ENCODE peak calls at places on chromosomes 13 and 19, in five cellular contexts. Q, V, K, U and S are unnamed samples.

GRCh38 chr13:66212511-66212910 is 1017.6 kb downstream of the PCDH9 start:
- DNase-seq in U (no peak), K (peak; percentile 9), Q (no peak), V (no peak), S (no peak)

GRCh38 chr19:590396-590745 is 690 bp downstream of the HCN2 start:
- DNase-seq in Q (no peak), K (no peak), V (no peak), U (no peak), S (no peak)

GRCh38 chr19:47450478-47450877 is 21.2 kb downstream of the SLC8A2 start:
- DNase-seq in K (no peak), Q (no peak), V (no peak), U (no peak), S (no peak)

GRCh38 chr19:16527971-16528521 is 14.2 kb downstream of the CHERP start:
- DNase-seq in Q (no peak), V (no peak), K (peak; percentile 37), U (no peak), S (no peak)

GRCh38 chr13:105758929-105759328 is 776.5 kb downstream of the EFNB2 start:
- DNase-seq in Q (no peak), V (no peak), U (no peak), K (no peak), S (no peak)

GRCh38 chr13:28494861-28495585 is at the start of gene FLT1:
- DNase-seq in V (no peak), U (peak; percentile 88), Q (no peak), K (no peak), S (no peak)

GRCh38 chr19:36973844-36974195 is 57.7 kb downstream of the ZNF568 start:
- DNase-seq in U (no peak), Q (no peak), K (no peak), V (no peak), S (no peak)

GRCh38 chr13:66984241-66984640 is 245.9 kb downstream of the PCDH9 start:
- DNase-seq in U (no peak), Q (no peak), V (no peak), K (no peak), S (no peak)

GRCh38 chr19:30065680-30066606 is 123.9 kb downstream of the URI1 start:
- DNase-seq in K (no peak), V (no peak), U (peak; percentile 40), Q (no peak), S (no peak)

GRCh38 chr19:1487576-1488281 is 2.4 kb downstream of the PCSK4 start:
- DNase-seq in V (no peak), K (no peak), U (no peak), Q (no peak), S (no peak)

GRCh38 chr13:24308488-24309020 is 826 bp upstream of the C1QTNF9 start:
- DNase-seq in K (no peak), U (no peak), Q (no peak), V (no peak), S (no peak)

GRCh38 chr13:24308068-24308445 is 1.3 kb upstream of the C1QTNF9 start:
- DNase-seq in V (no peak), U (no peak), Q (no peak), K (no peak), S (no peak)

GRCh38 chr13:24313449-24313848 is 4.1 kb downstream of the C1QTNF9 start:
- DNase-seq in Q (no peak), V (peak; percentile 12), U (no peak), K (no peak), S (no peak)
- TF ChIP-seq CTCF in Q (no peak), V (peak; percentile 47), U (no peak), K (peak; percentile 29), S (peak; percentile 23)

DNA sequence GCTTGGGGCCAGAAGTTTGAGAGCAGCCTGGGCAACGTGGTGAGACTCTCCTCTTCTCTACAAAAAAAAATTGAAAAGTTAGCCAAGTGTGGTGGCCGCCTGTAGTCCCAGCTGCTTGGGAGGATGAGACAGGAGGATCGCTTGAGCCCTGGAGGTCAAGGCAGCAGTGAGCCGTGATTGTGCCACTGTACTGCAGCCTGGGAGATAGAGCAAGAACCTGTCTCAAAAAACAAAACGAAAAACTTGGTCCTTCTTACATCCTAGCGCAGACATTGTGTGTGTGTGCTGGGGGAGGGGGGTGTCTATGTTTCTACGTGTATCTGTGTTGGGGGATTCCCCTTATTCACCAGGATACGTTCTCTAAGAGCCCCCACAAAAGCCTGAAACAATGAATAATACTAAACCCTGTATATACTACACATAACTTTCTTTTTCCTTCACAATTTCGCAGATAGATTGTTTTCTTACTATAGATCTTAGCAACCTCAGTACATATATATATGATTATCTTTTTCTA is 7.9 kb downstream of the AXL start:
- DNase-seq in U (peak; percentile 57), Q (no peak), V (no peak), K (no peak), S (no peak)
- H3K4me3 ChIP-seq in U (no peak overlapping the region), Q (peak overlapping the region; percentile 32), V (peak overlapping the region; percentile 51), K (no peak overlapping the region), S (peak overlapping the region; percentile 31)

GRCh38 chr19:15105044-15105443 is 2.2 kb upstream of the SYDE1 start:
- DNase-seq in K (no peak), V (no peak), Q (no peak), U (no peak), S (no peak)
- TF ChIP-seq CTCF in K (no peak), V (no peak), Q (no peak), U (no peak), S (no peak)

DNA sequence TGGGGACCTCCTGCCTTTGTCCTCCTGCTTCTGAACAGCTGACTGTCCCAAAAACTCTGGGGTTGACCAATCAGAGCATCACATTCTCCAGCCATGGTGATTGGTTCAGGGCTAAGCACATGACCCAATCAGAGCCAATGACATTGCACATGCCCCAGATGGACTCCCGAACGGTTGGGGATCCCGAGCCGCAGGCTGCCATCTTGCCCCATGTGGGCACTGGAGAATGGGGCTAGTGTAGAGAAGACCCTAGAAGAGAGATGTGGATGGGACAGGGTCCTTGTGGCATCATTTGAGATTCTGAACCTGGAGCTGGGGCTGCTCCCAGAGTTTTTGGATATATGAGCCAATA is 31.3 kb upstream of the PEPD start:
- DNase-seq in V (no peak), U (no peak), Q (no peak), K (no peak), S (no peak)
- H3K4me3 ChIP-seq in V (no peak overlapping the region), U (no peak overlapping the region), Q (no peak overlapping the region), K (no peak overlapping the region), S (no peak overlapping the region)

GRCh38 chr19:7461841-7462629 is 26.8 kb downstream of the PEX11G start:
- DNase-seq in K (no peak), U (no peak), Q (no peak), V (no peak), S (no peak)
- TF ChIP-seq CTCF in K (no peak), U (no peak), Q (no peak), V (no peak), S (no peak)

DNA sequence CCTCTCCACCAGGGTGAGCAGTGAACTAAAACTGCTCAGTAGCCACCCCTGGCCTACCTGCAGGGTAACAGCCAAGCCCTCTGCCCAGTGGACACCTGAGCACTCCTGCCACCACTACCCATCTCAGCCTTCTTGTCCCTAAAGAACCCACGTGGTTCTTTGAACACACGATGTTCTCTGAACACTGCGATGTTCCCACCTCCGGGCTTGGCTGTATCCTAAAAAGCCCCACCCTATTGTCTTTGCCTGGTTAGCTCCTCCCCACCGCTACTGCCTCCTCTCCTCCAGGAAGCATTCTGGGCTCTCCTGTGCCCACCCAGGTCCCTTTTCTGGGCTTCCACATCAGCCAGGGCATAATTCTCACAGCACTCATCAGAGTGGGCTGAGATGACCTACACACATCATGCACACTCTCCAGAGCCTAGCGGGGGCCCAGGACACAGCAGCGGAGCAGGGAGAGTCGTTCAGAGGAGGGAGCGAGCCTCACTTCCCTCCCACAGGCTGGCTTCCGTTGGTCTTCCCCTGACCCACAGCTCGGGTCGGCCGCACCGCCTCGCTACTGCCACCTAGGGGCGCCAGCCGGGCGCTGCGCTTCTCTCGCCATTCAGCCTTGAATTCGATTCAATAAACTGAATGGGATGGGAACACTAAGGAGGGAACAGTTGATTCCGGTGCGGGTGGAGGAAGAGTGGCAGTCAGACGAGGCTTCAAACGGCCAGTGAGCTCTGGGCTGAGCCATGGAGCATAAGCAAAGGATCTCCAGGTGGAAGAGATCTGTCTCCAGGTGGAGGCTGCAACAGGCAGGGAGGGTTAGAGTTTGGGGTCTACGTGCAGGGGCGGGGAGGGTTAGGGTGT is 3.2 kb downstream of the ELAVL1 start:
- DNase-seq in K (peak; percentile 77), V (peak; percentile 66), Q (peak; percentile 70), U (peak; percentile 97), S (peak; percentile 74)
- H3K4me3 ChIP-seq in K (peak overlapping the region; percentile 43), V (peak overlapping the region; percentile 49), Q (peak overlapping the region; percentile 40), U (no peak overlapping the region), S (peak overlapping the region; percentile 17)